ENCODE peak calls at places on chromosome 6, in nine cellular contexts. C is transverse colon, Y is tibial nerve, S is spleen, D is HepG2, N is body of pancreas, F is IMR-90, E is A549, O is stomach. K is an unnamed sample. For H3K4me1, the result is how much of the 10 kb centered on the place peaks cover.

GRCh38 chr6:160337301-160337700 is 10.9 kb upstream of the SLC22A3 start:
- DNase-seq in S (no peak), Y (no peak), O (no peak), C (no peak), E (peak), N (no peak), F (no peak), D (no peak), K (no peak)

GRCh38 chr6:21750479-21751018 is 157.0 kb downstream of the SOX4 start:
- DNase-seq in O (no peak), Y (no peak), C (no peak), F (no peak), S (no peak), E (no peak), N (no peak), D (no peak), K (no peak)

GRCh38 chr6:140671926-140672325 is 1297.5 kb upstream of the CITED2 start:
- DNase-seq in N (no peak), D (no peak), F (no peak), Y (no peak), C (no peak), O (no peak), E (peak), S (no peak), K (no peak)

GRCh38 chr6:63441266-63441956 is 121.6 kb upstream of the LGSN start:
- DNase-seq in O (no peak), D (no peak), S (no peak), E (peak), Y (no peak), F (no peak), C (no peak), N (no peak), K (no peak)

GRCh38 chr6:155483858-155484257 is 28.2 kb upstream of the NOX3 start:
- DNase-seq in S (no peak), F (peak), E (no peak), O (no peak), N (no peak), Y (no peak), C (no peak), D (peak), K (no peak)

GRCh38 chr6:57021086-57021720 is 25.3 kb upstream of the KIAA1586 start:
- DNase-seq in D (peak), O (no peak), N (no peak), Y (no peak), S (no peak), C (no peak), E (peak), F (peak), K (no peak)

GRCh38 chr6:147737084-147737483 is 228.6 kb downstream of the SAMD5 start:
- DNase-seq in E (no peak), Y (no peak), N (no peak), D (no peak), C (no peak), S (no peak), O (no peak), F (no peak), K (no peak)

GRCh38 chr6:128474481-128474880 is 45.9 kb downstream of the PTPRK start:
- DNase-seq in D (no peak), E (no peak), F (peak), Y (no peak), C (no peak), N (no peak), S (no peak), O (no peak), K (no peak)

GRCh38 chr6:22470454-22471368 is 98.7 kb upstream of the HDGFL1 start:
- DNase-seq in E (peak), Y (peak), F (peak), N (peak), C (peak), O (peak), D (no peak), S (no peak), K (peak)

GRCh38 chr6:138833819-138834539 is 38.1 kb downstream of the ECT2L start:
- DNase-seq in N (peak), Y (no peak), O (peak), D (no peak), F (no peak), C (no peak), E (no peak), S (no peak), K (peak)

GRCh38 chr6:3612341-3613041 is 139.0 kb downstream of the PXDC1 start:
- DNase-seq in Y (no peak), C (no peak), S (no peak), E (peak), D (peak), N (peak), F (peak), O (no peak), K (no peak)

GRCh38 chr6:21992178-21992967 is 304.5 kb downstream of the PRL start:
- DNase-seq in Y (no peak), C (no peak), N (no peak), O (no peak), D (no peak), F (peak), E (no peak), S (no peak), K (no peak)

GRCh38 chr6:15330174-15330934 is 84.5 kb downstream of the JARID2 start:
- DNase-seq in E (no peak), O (no peak), F (peak), Y (no peak), D (no peak), N (no peak), S (no peak), C (no peak), K (no peak)
- H3K4me1 ChIP-seq in E (under half), O (under half), F (under half), Y (under half), D (under half), N (under half), S (half or more), C (under half), K (under half)

GRCh38 chr6:37519461-37519860 is 19.8 kb upstream of the CCDC167 start:
- DNase-seq in F (no peak), E (no peak), Y (no peak), S (no peak), D (peak), O (no peak), C (no peak), N (no peak), K (no peak)

GRCh38 chr6:37516920-37517405 is 17.3 kb upstream of the CCDC167 start:
- DNase-seq in N (no peak), Y (no peak), F (no peak), D (no peak), S (peak), E (no peak), O (no peak), C (no peak), K (no peak)

GRCh38 chr6:37516076-37516919 is 16.6 kb upstream of the CCDC167 start:
- DNase-seq in S (peak), E (no peak), C (peak), Y (peak), O (peak), F (no peak), N (peak), D (peak), K (no peak)

GRCh38 chr6:37517411-37517812 is 17.7 kb upstream of the CCDC167 start:
- DNase-seq in S (peak), C (peak), O (no peak), E (no peak), F (no peak), N (peak), Y (no peak), D (no peak), K (no peak)

DNA sequence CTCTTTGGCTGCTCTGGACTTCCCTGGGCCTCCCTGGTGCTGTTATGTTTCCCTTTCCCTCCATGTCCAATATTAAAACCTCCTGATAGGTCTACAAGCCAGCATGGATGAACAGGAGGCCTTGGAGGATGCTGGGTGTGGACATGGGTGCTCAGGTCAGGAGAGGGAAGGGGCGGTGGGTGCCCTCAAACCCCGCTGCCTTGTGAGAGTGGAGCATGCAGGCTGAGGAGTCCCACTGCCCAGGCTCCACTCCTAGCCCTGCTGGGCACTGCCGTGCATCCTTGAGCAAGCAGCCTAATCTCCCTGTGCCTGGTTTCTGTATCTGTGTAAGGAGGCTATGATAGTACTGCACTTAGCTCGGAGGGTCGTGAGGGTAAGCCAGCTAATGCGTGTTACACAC is 18.4 kb upstream of the CCDC167 start:
- DNase-seq in E (no peak), Y (no peak), D (no peak), N (no peak), O (no peak), F (no peak), S (peak), C (no peak), K (no peak)
- H3K27ac ChIP-seq in E (no peak), Y (no peak), D (no peak), N (no peak), O (no peak), F (no peak), S (peak), C (no peak), K (no peak)

DNA sequence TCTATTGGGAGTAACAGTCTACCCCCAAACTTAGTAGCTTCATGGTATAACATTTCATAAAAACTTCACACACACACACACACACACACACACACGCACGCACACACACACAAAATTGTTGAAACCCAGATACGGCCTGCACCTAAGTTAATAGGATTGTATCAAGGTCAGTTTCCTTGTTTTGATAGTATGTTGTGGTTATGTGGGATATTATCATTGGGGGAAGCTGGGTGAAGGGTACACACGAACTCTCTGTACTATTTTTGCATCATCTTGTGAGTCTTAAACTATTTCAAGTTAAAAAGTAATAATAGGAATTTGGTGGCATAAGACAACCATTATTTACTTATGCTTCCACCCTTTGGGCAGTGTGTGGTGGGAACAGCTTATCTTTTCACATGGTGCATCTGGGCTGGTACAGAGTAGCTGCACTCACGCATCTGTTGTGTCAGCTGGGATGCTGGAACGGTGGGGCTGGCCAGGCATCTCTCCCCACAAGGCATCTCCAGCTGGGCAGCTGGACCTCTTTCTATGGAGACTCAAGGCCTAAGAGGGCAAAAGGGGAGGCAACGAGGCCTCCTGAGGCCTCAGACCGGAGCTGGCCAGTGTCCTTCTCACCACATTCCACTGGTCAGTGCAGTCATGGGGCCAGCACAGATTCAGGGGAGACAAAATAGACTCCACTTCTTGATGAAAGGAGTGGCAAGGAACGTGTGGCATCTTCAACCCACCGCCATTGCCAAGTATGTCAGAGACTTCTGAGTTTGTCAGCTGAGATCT is 20.4 kb upstream of the IP6K3 start:
- DNase-seq in N (no peak), F (no peak), D (no peak), Y (no peak), E (no peak), S (no peak), O (no peak), C (no peak), K (no peak)
- TF ChIP-seq POLR2A in N (no peak), F (no peak), D (no peak), Y (no peak), E (no peak), S (no peak), O (no peak), C (no peak), K (no peak)

DNA sequence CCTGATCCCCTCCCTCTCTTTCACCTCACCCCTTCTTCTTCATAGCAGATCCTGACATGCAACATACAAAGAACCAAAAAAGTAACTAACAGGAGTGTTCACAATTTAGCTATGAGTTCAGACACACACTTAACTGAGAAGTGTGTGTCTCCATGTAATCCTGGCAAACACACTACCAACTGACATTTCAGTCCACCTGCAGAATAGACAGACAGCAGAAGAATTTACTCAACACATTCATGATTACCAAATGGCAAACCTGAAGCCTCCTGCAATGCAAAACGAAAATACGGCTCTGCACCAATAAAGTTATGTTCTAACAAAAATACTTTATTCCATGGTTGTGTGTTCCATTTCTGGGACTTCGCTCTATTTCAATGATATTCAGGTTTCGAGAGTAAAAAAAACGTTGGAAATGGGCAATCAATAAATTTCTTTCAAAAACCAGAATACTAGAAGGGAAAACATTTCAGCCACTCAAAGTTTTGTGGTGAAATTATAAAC is 2.6 kb downstream of the BACH2 start:
- DNase-seq in C (no peak), O (no peak), E (no peak), D (no peak), F (no peak), S (no peak), N (no peak), Y (no peak), K (no peak)
- H3K4me1 ChIP-seq in C (under half), O (under half), E (under half), D (under half), F (under half), S (half or more), N (under half), Y (under half), K (under half)

GRCh38 chr6:142816024-142816423 is 129.0 kb downstream of the HIVEP2 start:
- DNase-seq in N (no peak), Y (no peak), O (no peak), C (no peak), F (peak), E (no peak), D (no peak), S (no peak), K (no peak)

GRCh38 chr6:142808405-142809061 is 136.4 kb downstream of the HIVEP2 start:
- DNase-seq in E (no peak), N (no peak), O (no peak), C (no peak), F (no peak), D (no peak), Y (no peak), S (no peak), K (no peak)

GRCh38 chr6:142811923-142812322 is 133.1 kb downstream of the HIVEP2 start:
- DNase-seq in D (no peak), E (no peak), O (no peak), C (no peak), N (no peak), F (no peak), Y (no peak), S (no peak), K (no peak)

GRCh38 chr6:142809947-142810346 is 135.0 kb downstream of the HIVEP2 start:
- DNase-seq in D (peak), O (no peak), C (no peak), Y (no peak), F (no peak), N (no peak), S (no peak), E (no peak), K (no peak)

DNA sequence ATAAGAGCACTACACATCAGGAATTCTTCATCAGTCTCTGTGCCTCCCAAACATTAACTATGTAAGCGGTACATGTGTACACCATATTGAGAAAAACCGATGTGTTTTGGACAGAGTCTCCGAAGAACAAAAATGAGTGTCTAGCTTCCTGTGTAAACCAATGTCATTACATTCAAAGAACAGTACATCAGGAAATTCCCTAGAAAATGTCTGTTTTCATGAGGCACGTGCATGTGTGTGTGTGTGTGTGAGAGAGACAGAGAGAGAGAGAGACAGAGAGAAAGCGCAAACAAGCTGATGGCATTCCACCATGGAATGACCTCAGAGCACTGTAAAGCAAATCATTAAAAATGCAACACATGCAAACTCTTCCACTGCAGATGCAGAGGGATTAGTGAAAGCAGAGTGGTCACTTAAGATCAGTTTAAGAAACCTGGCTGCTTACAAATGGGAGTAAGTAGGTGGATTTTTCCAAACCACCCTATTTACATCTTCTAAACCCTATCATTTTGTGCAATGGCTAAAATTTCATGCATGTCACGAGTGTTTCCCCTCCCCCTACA is 133.9 kb downstream of the HIVEP2 start:
- DNase-seq in S (no peak), N (no peak), E (no peak), F (peak), C (no peak), Y (no peak), O (no peak), D (no peak), K (no peak)
- H3K27ac ChIP-seq in S (peak), N (no peak), E (no peak), F (peak), C (no peak), Y (no peak), O (no peak), D (no peak), K (no peak)

DNA sequence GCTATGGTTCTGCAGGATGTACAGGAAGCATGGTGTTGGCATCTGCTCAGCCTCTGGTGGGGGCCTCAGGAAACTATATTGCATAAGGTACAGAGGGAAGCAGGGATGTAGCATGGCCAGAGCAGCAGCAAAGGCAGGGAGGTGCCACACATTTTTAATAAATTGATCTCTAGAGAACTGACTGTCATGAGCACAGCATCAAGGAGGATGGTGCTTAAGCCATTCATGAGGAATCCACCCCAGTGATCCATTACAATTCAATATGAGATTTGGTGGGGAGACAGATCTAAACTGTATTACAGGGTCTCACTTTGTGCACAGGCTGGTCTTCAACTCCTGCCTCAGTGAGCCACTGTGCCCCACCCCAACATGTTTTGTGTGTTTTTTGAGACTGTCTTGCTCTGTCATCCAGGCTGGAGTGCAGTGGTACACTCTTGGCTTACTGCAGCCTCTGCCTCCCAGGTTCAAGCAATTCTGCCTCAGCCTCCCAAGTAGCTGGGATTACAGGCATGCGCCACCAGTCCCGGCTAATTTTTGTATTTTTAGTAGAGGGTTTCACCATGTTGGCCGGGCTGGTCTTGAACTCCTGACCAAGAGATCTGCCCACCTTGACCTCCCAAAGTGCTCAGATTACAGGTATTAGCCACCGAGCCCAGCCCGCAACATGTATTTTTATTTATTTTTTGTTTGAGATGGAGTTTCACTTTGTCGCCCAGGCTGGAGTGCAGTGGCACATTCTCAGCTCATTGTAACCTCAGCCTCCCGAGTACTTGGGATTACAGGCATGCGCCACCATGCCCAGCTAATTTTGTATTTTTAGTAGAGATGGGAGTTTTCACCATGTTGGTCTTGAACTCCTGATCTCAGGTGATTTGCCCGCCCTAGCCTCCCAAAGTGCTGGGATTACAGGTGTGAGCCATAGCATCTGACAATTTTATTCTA is 10.3 kb downstream of the HSPA1B start:
- DNase-seq in O (no peak), N (no peak), D (no peak), Y (no peak), S (peak), E (no peak), C (no peak), F (no peak), K (no peak)
- TF ChIP-seq POLR2A in O (no peak), N (no peak), D (no peak), Y (no peak), S (no peak), E (no peak), C (no peak), F (no peak), K (no peak)

DNA sequence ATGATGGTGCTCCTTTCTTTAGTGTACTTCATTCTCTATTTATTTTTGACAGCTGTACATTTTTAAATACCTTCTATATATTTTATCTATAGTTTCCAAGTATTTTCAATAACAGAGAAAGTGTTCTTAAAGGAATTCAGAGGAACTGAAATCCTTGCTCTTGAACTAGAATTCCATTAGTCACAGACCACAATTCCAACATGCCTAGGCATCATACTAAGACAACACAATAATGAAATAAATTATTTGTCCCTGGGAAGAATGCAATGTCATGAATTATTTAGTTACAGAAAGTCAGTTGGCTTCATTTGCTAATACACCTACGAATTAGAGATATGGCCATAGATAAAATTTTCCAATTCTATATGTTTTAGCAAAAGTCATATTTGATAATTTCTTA is 671.2 kb downstream of the EPHA7 start:
- DNase-seq in D (no peak), C (no peak), S (no peak), E (no peak), Y (no peak), F (no peak), O (no peak), N (no peak), K (no peak)
- H3K4me1 ChIP-seq in D (under half), C (under half), S (under half), E (under half), Y (under half), F (under half), O (under half), N (under half), K (under half)